ENCODE peak calls at places on chromosomes 4 and X, in six cellular contexts. A is GM12878, N is HCT116, H is WTC11, T is HepG2, C is K562. I is an unnamed sample.

GRCh38 chr4:147334478-147334877 is 146.4 kb upstream of the EDNRA start:
- DNase-seq in N (no peak), C (no peak), A (no peak), H (no peak), T (no peak), I (no peak)

GRCh38 chr4:108336076-108336475 is 167.3 kb upstream of the LEF1 start:
- DNase-seq in C (no peak), H (no peak), N (no peak), A (no peak), T (no peak), I (no peak)

GRCh38 chr4:145234086-145234694 is 53.8 kb upstream of the OTUD4 start:
- DNase-seq in N (peak), H (peak), T (peak), A (peak), C (peak), I (peak)

GRCh38 chrX:119757646-119757978 is 776 bp upstream of the SOWAHD start:
- DNase-seq in N (no peak), H (no peak), T (no peak), C (no peak), A (no peak), I (no peak)

GRCh38 chr4:102620697-102621497 is 119.7 kb downstream of the NFKB1 start:
- DNase-seq in T (peak), H (no peak), A (no peak), N (peak), C (peak), I (no peak)

GRCh38 chrX:136214551-136214950 is 36.6 kb downstream of the MAP7D3 start:
- DNase-seq in T (peak), C (no peak), H (no peak), A (no peak), N (no peak), I (no peak)

GRCh38 chrX:71532078-71532752 is 689 bp upstream of the OGT start:
- DNase-seq in H (no peak), T (no peak), C (peak), A (no peak), N (no peak), I (no peak)

GRCh38 chrX:7147431-7147977 is at the start of gene STS:
- DNase-seq in C (peak), A (no peak), H (peak), T (no peak), N (no peak), I (no peak)

GRCh38 chrX:151789179-151789800 is 54.7 kb downstream of the CNGA2 start:
- DNase-seq in A (no peak), H (no peak), N (no peak), C (peak), T (no peak), I (no peak)

GRCh38 chr4:183808102-183808466 is 97.0 kb upstream of the STOX2 start:
- DNase-seq in A (no peak), C (no peak), N (no peak), T (no peak), H (no peak), I (no peak)

GRCh38 chr4:127698789-127699200 is 31.4 kb upstream of the SLC25A31 start:
- DNase-seq in C (no peak), N (peak), A (peak), T (no peak), H (no peak), I (no peak)

GRCh38 chr4:166675411-166675810 is 558.9 kb downstream of the SPOCK3 start:
- DNase-seq in N (no peak), H (no peak), T (no peak), A (no peak), C (no peak), I (no peak)

GRCh38 chr4:4323705-4324534 is 33.9 kb downstream of the ZBTB49 start:
- DNase-seq in A (no peak), H (no peak), T (no peak), N (no peak), C (peak), I (no peak)

GRCh38 chr4:158513246-158513645 is 8.4 kb upstream of the RXFP1 start:
- DNase-seq in H (no peak), N (no peak), C (no peak), T (no peak), A (no peak), I (no peak)

GRCh38 chr4:162485486-162485885 is 321.7 kb upstream of the FSTL5 start:
- DNase-seq in H (no peak), A (no peak), T (no peak), N (no peak), C (no peak), I (no peak)

GRCh38 chrX:140709421-140709846 is at the start of gene LINC00632:
- DNase-seq in C (no peak), H (peak), N (no peak), A (no peak), T (no peak), I (no peak)

GRCh38 chr4:39097290-39097689 is 35.3 kb downstream of the KLHL5 start:
- DNase-seq in C (no peak), H (no peak), A (no peak), N (no peak), T (peak), I (no peak)

DNA sequence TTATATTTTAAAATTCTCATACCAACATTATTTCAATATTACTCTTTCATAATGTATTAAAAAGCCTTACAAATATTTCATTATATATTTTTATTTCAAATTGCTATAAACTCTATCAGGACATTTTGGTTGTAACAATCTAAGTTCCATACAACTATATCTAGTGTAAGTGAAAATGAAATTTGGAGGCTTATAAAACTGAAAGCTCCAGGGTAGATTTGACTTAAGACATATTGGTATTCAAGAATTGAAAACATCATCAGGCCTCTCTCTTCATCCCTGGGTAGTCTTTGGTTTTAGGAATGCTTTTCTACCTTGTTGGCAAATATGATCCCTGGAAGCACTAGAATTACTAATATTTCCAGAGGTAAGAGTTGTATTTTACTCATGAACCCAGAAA is 342.6 kb downstream of the DTHD1 start:
- DNase-seq in N (no peak), A (no peak), T (no peak), H (no peak), C (no peak), I (no peak)
- TF ChIP-seq ATF3 in N (no peak), A (no peak), T (no peak), H (no peak), C (no peak), I (no peak)

DNA sequence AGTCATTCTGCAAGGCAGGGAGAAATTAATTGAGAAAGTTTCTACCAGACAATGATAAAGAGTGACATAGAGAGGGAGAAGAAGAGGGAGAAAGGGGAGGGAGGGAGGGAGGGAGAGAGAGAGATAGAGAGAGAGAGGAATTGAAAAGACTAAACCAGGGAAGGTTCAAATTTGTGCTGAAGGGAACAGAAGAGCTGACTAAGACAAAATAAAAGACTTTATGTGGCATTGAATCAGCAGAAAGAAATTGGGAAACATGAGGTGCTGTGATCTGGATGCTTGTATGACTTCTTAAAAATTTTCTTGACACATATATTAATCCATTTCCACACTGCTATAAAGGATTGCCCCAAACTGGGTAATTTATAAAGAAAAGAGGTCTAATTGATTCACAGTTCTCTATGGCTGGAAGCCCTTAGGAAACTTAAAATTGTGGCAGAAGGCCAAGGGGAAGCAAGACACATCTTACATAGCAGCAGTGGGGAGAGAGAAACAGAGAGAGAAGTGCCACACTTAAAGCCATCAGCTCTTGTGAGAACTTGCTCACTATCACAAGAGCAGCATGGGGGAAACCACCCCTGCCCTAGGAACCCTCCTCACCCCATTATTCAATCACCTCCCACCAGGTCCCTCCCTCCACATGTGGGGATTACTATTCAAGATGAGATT is 13.5 kb upstream of the CXCL6 start:
- DNase-seq in N (no peak), T (no peak), H (no peak), A (no peak), C (no peak), I (no peak)
- TF ChIP-seq ATF3 in N (no peak), T (no peak), H (no peak), A (no peak), C (no peak), I (no peak)

DNA sequence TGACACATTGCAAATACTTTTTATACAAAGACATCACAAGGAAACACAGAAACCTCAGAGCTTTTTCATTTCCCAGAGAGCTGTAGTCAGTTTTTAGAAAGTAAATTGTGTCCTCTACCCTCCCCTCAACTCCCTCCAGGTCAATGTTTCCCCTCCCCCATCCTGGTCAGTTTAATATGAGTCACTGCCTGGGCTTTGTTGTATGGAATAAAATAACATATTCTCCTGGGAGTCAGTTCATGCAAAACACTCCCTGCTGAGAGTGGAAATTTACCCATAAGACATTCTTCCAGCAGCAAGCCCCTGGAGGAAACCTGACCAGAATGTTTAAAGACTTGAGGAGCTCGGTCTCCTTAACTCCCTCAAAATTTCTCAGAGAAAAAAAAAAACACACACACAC is 270.1 kb upstream of the LDB2 start:
- DNase-seq in T (no peak), C (no peak), H (no peak), N (no peak), A (no peak), I (no peak)
- TF ChIP-seq ATF3 in T (no peak), C (no peak), H (no peak), N (no peak), A (no peak), I (no peak)

DNA sequence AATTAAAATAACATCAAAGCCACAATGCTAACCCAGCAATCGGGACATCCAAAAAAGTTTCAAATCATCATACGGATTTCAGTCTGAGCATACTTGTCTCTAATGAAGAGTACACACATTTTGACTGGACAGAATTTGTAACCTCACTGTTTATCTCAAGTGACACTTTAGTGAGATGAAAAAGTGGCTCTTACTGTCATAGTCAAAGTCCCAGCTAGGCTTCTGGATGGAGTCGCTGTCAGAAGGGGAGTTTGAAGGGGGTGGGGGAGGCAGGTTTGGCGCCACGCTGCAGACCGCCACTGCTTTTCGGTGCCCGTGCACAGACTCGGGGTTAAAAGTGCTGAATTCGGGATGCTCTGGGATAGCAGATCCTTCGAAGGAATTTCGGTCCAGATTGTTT is 41.0 kb upstream of the MTNR1A start:
- DNase-seq in H (no peak), N (no peak), C (no peak), T (no peak), A (no peak), I (no peak)
- TF ChIP-seq ATF3 in H (no peak), N (no peak), C (no peak), T (no peak), A (no peak), I (no peak)

GRCh38 chr4:180823116-180823515 is 1420.1 kb upstream of the TENM3 start:
- DNase-seq in C (no peak), A (no peak), H (no peak), N (no peak), T (no peak), I (no peak)

GRCh38 chr4:180828455-180829018 is 1414.7 kb upstream of the TENM3 start:
- DNase-seq in N (peak), C (peak), H (no peak), A (no peak), T (peak), I (no peak)

GRCh38 chr4:180832086-180832485 is 1411.1 kb upstream of the TENM3 start:
- DNase-seq in H (no peak), C (no peak), A (no peak), N (no peak), T (no peak), I (no peak)

GRCh38 chr4:180827610-180828009 is 1415.6 kb upstream of the TENM3 start:
- DNase-seq in C (no peak), N (no peak), A (no peak), T (no peak), H (no peak), I (no peak)

GRCh38 chr4:180827193-180827592 is 1416.0 kb upstream of the TENM3 start:
- DNase-seq in A (no peak), H (no peak), C (no peak), N (no peak), T (peak), I (no peak)
- TF ChIP-seq ATF3 in A (no peak), H (no peak), C (no peak), N (no peak), T (no peak), I (no peak)

DNA sequence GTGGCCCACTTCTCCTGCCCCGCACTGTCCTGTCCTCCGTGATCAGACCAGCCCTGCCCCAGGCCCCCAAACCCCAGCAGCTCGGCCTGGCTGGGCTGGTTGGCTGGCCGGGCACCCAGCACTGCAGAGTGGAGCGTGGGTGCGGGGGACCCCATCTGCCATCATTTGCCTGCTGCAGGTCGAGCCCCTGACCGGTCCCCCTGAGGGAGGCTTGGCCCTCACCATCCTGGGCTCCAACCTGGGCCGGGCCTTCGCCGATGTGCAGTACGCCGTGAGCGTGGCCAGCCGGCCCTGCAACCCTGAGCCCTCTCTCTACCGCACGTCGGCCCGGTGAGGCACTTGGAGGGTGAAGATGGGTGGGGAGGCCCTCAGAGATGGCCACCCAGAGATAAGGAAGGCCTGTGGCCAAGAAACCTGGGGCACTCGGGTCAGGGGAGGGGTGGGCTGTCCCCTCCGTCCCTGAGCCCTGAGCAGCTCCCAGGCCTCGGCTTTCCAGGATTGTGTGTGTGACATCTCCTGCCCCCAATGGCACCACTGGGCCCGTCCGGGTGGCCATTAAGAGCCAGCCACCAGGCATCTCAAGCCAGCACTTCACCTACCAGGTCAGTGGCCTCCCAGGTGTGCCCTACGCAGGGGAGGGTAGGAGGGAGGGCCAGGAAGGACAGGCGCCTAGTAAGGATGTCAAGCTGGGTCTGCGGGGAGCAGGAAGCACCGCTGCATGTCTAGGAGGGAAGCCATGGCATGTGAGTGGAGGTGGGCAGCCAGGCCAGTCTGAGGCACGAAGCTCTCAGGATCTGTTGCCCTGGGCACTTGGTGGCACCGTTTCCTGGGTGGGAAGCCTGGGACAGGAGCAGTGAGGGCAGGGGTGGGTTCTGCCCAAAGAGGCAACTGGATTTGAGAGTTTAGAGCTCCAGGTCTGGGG is 7.9 kb downstream of the PLXNB3 start:
- DNase-seq in C (no peak), N (no peak), A (no peak), H (no peak), T (no peak), I (no peak)
- TF ChIP-seq ATF3 in C (no peak), N (no peak), A (no peak), H (no peak), T (no peak), I (no peak)

I was measured in H1.